ENCODE peak calls at places on chromosomes 1 and 21, in five cellular contexts. X is brain microvascular endothelial cell; H is CD8-positive, alpha-beta memory T cell; B is sigmoid colon; T is A549. K is an unnamed sample.

GRCh38 chr1:8259498-8260290 is 58.2 kb upstream of the SLC45A1 start:
- DNase-seq in X (peak), H (no peak), B (peak), T (peak), K (no peak)

GRCh38 chr1:17819129-17819802 is 64.1 kb downstream of the ACTL8 start:
- DNase-seq in X (no peak), H (no peak), B (no peak), T (no peak), K (no peak)

GRCh38 chr1:187689137-187689536 is 860.4 kb downstream of the PLA2G4A start:
- DNase-seq in X (peak), H (no peak), B (no peak), T (no peak), K (no peak)

GRCh38 chr1:41650176-41650519 is 165.7 kb upstream of the EDN2 start:
- DNase-seq in X (peak), H (peak), B (no peak), T (no peak), K (no peak)

GRCh38 chr1:92536593-92537332 is 50.0 kb upstream of the GFI1 start:
- DNase-seq in X (peak), H (no peak), B (no peak), T (no peak), K (no peak)

GRCh38 chr1:32753532-32754281 is 51.1 kb upstream of the SYNC start:
- DNase-seq in X (no peak), H (peak), B (peak), T (no peak), K (peak)

GRCh38 chr1:185400057-185400456 is 83.0 kb upstream of the IVNS1ABP start:
- DNase-seq in X (peak), H (no peak), B (no peak), T (no peak), K (no peak)

GRCh38 chr1:153360592-153360991 is 2.9 kb downstream of the S100A9 start:
- DNase-seq in X (no peak), H (no peak), B (no peak), T (no peak), K (no peak)

GRCh38 chr1:51926171-51926812 is 47.8 kb upstream of the NRDC start:
- DNase-seq in X (peak), H (no peak), B (no peak), T (no peak), K (no peak)

GRCh38 chr1:209899948-209900347 is 38.1 kb upstream of the SYT14 start:
- DNase-seq in X (no peak), H (no peak), B (no peak), T (no peak), K (no peak)

GRCh38 chr1:158798531-158798930 is 17.5 kb upstream of the OR6N2 start:
- DNase-seq in X (no peak), H (no peak), B (no peak), T (no peak), K (no peak)

GRCh38 chr1:80534606-80535360 is 1266.0 kb upstream of the ADGRL2 start:
- DNase-seq in X (peak), H (no peak), B (no peak), T (no peak), K (no peak)

GRCh38 chr1:20255666-20256065 is 35.0 kb upstream of the VWA5B1 start:
- DNase-seq in X (peak), H (no peak), B (no peak), T (peak), K (peak)

GRCh38 chr1:156368889-156369684 is at the start of gene RHBG:
- DNase-seq in X (no peak), H (no peak), B (no peak), T (no peak), K (no peak)

GRCh38 chr1:219582310-219582709 is 30.6 kb downstream of the ZC3H11B start:
- DNase-seq in X (peak), H (no peak), B (no peak), T (no peak), K (no peak)

GRCh38 chr21:36427502-36427901 is 42.3 kb downstream of the CHAF1B start:
- DNase-seq in X (no peak), H (no peak), B (no peak), T (no peak), K (no peak)

GRCh38 chr21:36429672-36430546 is 44.7 kb downstream of the CHAF1B start:
- DNase-seq in X (peak), H (peak), B (peak), T (peak), K (no peak)

GRCh38 chr21:36430841-36431240 is 45.6 kb downstream of the CHAF1B start:
- DNase-seq in X (peak), H (no peak), B (no peak), T (no peak), K (no peak)

GRCh38 chr21:36431252-36431651 is 46.1 kb downstream of the CHAF1B start:
- DNase-seq in X (no peak), H (no peak), B (no peak), T (no peak), K (no peak)

DNA sequence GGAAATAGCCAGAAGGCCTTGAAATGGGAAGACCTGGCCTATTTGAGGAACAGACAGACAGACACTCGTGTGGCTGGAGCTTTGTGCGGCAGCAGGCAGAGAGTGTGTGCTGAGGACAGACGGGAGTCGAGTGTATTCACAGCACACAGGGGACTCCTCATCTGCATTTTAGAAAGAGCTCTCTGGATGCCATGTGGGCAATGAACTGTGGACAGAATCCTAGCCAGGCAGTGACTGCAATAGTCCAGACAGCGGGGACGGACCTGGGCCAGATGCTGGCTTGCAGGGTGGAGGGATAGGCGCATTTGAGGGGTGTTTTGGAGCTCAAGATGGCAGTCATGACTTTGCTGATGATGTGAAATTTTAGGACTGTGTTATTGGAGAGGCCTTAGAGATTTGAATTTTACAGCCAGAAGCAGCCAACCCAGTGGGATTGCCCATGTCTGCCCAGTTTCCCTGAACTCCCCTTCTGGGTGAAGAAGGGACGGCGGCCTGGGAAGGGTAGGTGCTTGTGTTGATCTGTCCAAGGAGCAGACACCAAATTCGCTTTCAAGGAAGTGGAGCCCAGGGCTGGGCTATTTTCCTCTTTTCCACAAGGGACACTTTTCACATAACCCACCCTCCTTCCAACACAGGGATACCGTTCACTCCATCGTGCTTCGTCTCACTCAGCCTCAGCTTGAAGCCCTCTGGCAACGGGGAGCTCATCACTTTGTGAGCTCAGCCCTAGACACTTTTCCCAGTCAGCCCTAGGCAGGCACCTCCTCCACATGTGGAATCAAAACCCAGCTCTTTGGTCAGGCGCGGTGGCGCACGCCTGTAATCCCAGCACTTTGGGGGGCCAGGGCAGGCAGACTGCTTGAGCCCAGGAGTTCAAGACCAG is 43.8 kb downstream of the CHAF1B start:
- DNase-seq in X (no peak), H (no peak), B (no peak), T (no peak), K (no peak)
- H3K27ac ChIP-seq in X (peak), H (no peak), B (peak), T (peak), K (no peak)

GRCh38 chr1:34755961-34756360 is 1.1 kb downstream of the GJB5 start:
- DNase-seq in X (no peak), H (no peak), B (no peak), T (no peak), K (no peak)
- H3K27ac ChIP-seq in X (no peak), H (no peak), B (no peak), T (no peak), K (no peak)

GRCh38 chr1:44810101-44810761 is 1.9 kb downstream of the BTBD19 start:
- DNase-seq in X (no peak), H (no peak), B (peak), T (no peak), K (peak)

GRCh38 chr1:44811234-44811633 is 2.9 kb downstream of the BTBD19 start:
- DNase-seq in X (no peak), H (no peak), B (peak), T (no peak), K (no peak)

GRCh38 chr1:44811714-44812151 is 3.4 kb downstream of the BTBD19 start:
- DNase-seq in X (peak), H (no peak), B (peak), T (no peak), K (no peak)

GRCh38 chr1:44808938-44809917 is 905 bp downstream of the BTBD19 start:
- DNase-seq in X (peak), H (peak), B (peak), T (no peak), K (no peak)

GRCh38 chr1:44812822-44813543 is 4.7 kb downstream of the BTBD19 start:
- DNase-seq in X (no peak), H (no peak), B (peak), T (no peak), K (no peak)
- H3K27ac ChIP-seq in X (peak), H (no peak), B (peak), T (peak), K (peak)

DNA sequence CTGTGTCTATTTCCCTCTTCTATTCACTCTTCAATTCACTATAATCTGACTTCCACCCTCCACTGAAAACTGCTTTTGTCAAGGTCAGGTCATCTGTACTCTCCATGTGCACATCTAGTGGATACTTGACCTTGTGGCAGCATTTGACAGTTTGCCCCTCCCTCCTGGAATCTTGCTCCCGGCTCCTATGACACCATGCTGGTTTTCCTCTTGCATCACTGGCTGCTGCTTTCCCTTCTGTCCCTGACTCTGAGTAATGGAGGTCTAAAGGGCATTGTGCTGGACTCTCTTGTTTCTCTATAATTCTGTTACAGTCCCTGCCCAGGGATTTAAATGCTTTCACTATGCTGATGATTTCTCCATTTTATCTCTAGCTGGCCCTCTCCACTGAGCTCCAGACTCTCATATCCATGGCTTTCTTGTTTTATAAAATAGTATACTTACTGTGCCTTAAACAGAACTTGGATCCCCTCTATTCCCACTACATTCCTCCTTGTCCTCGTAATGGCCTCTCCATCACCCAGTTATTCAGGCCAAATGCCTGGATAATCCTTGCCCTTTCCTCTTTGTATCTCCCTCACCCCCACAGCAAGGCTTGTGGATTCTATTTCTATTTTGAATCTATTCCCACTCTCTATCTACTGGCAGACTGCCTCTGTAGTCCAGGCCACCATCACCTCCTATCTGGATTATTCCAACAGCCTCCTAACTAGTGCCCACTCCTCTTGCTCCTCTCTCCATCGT is 36.8 kb upstream of the PODN start:
- DNase-seq in X (peak), H (no peak), B (peak), T (no peak), K (no peak)
- H3K27ac ChIP-seq in X (peak), H (no peak), B (peak), T (peak), K (no peak)

GRCh38 chr1:205279986-205280385 is 41.6 kb downstream of the NUAK2 start:
- DNase-seq in X (no peak), H (no peak), B (no peak), T (no peak), K (no peak)

GRCh38 chr1:205285391-205286101 is 36.0 kb downstream of the NUAK2 start:
- DNase-seq in X (no peak), H (peak), B (no peak), T (no peak), K (no peak)

GRCh38 chr1:205284420-205285144 is 37.0 kb downstream of the NUAK2 start:
- DNase-seq in X (peak), H (peak), B (peak), T (peak), K (peak)

GRCh38 chr1:205286335-205286950 is 35.1 kb downstream of the NUAK2 start:
- DNase-seq in X (peak), H (peak), B (no peak), T (no peak), K (no peak)

GRCh38 chr1:205283270-205284147 is 38.0 kb downstream of the NUAK2 start:
- DNase-seq in X (no peak), H (no peak), B (no peak), T (no peak), K (no peak)
- H3K27ac ChIP-seq in X (no peak), H (no peak), B (no peak), T (peak), K (peak)

DNA sequence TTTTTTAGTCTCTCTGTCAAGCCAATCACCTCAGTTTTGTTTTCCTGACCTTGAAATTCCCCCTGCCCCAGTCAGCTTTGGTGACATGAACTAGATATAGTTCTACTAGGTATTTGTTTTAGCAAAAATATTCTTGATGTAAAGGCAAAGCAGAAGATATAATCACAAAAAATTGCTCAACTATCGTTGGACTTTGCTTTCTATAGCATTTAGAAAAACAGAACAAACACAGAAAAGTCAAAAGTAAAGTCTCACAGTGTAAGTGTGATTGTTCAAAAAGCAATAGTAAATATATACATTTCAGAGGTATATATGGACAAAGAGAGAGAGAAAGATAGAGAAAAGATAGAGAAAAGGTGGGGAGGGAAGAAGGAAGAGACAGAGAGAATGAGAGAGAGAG is 305.9 kb downstream of the ADGRL2 start:
- DNase-seq in X (no peak), H (no peak), B (no peak), T (no peak), K (no peak)
- H3K27ac ChIP-seq in X (no peak), H (no peak), B (no peak), T (no peak), K (no peak)

DNA sequence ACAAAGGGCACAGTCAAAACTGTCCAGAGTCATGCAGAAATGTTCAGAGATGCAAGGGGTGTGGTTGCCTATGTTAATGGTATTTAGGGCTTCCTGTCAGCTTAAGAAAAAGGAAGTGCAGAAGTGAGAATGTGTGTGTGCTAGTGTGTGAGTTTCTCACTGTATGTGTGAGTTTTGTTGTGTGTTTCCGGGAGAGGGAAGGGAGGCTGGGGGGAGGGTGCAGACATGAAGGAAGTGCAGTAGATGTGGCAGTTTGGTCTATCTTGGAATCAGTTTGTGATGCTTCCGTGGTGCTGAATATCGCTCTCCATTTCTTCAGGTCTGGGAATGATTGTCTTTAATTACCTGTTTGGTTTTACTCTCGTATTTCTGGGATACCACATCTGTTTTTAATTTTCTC is 16.5 kb upstream of the ATP6V1G3 start:
- DNase-seq in X (no peak), H (peak), B (no peak), T (no peak), K (no peak)
- H3K27ac ChIP-seq in X (no peak), H (peak), B (no peak), T (no peak), K (no peak)

GRCh38 chr21:34182436-34182835 is 109.1 kb downstream of the MRPS6 start:
- DNase-seq in X (no peak), H (no peak), B (peak), T (no peak), K (no peak)
- H3K27ac ChIP-seq in X (no peak), H (no peak), B (no peak), T (no peak), K (no peak)

DNA sequence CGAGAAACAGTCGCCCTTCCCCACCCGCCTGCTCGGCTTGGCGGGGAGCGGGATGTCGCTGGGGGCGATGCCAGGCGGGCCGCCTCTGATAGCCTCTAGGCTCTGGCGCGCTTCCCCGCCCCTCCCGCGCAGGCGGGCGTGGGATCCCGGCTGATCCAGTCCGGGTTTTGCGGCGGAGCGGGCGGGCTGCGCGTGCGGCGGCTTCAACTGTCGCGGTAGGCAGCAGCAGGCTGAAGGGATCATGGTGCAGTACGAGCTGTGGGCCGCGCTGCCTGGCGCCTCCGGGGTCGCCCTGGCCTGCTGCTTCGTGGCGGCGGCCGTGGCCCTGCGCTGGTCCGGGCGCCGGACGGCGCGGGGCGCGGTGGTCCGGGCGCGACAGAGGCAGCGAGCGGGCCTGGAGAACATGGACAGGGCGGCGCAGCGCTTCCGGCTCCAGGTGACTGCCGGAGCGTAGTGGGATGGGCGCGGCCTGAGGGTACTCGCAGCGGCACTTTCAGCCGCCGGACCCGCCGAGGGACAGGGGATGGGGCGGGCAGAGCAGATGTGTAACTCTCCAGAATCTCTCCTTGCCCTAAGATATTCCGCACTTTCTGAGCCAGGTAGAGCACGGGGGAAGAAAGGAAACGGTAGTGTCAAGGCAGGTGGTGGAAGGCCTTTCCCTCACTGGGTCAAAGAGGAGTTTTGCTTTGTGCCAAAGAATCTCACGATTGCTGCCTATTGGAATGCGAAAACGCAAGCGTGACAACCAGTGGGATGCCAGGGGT is at the start of gene FAAH:
- DNase-seq in X (no peak), H (no peak), B (peak), T (no peak), K (peak)
- H3K27ac ChIP-seq in X (no peak), H (no peak), B (peak), T (peak), K (peak)

K was measured in substantia nigra.